ENCODE peak calls at places on chromosome 14, in eight cellular contexts. D, U, H, M, P, Y, C and R are unnamed samples. For H3K4me1, the result is how much of the 10 kb centered on the place peaks cover.

GRCh38 chr14:103308717-103309616 is 25.1 kb upstream of the EIF5 start:
- DNase-seq in D (no peak), U (no peak), H (no peak), M (no peak), P (no peak), Y (peak), C (no peak), R (no peak)

GRCh38 chr14:95953111-95953724 is 76.6 kb downstream of the TUNAR start:
- DNase-seq in D (no peak), U (no peak), H (no peak), M (no peak), P (no peak), Y (no peak), C (peak), R (no peak)

GRCh38 chr14:41235466-41235865 is 371.2 kb upstream of the LRFN5 start:
- DNase-seq in D (no peak), U (no peak), H (no peak), M (no peak), P (no peak), Y (peak), C (no peak), R (no peak)

GRCh38 chr14:100246809-100247428 is 8.0 kb downstream of the YY1 start:
- DNase-seq in D (no peak), U (no peak), H (no peak), M (no peak), P (no peak), Y (no peak), C (peak), R (no peak)

GRCh38 chr14:33406766-33407165 is 468.1 kb downstream of the NPAS3 start:
- DNase-seq in D (no peak), U (no peak), H (no peak), M (no peak), P (no peak), Y (no peak), C (no peak), R (no peak)

GRCh38 chr14:30553311-30553989 is 5.5 kb upstream of the G2E3 start:
- DNase-seq in D (no peak), U (no peak), H (no peak), M (no peak), P (no peak), Y (no peak), C (no peak), R (no peak)

GRCh38 chr14:31932675-31933074 is 144.4 kb upstream of the ARHGAP5 start:
- DNase-seq in D (no peak), U (no peak), H (no peak), M (no peak), P (no peak), Y (no peak), C (no peak), R (no peak)

GRCh38 chr14:71607056-71607455 is 325.2 kb upstream of the RGS6 start:
- DNase-seq in D (no peak), U (no peak), H (no peak), M (no peak), P (no peak), Y (no peak), C (no peak), R (peak)

GRCh38 chr14:75985618-75986438 is at the start of gene IFT43:
- DNase-seq in D (peak), U (peak), H (peak), M (peak), P (peak), Y (peak), C (peak), R (peak)

GRCh38 chr14:71478542-71478941 is 453.7 kb upstream of the RGS6 start:
- DNase-seq in D (no peak), U (no peak), H (no peak), M (no peak), P (no peak), Y (no peak), C (no peak), R (no peak)

GRCh38 chr14:79018846-79019245 is 848.7 kb downstream of the NRXN3 start:
- DNase-seq in D (no peak), U (no peak), H (no peak), M (no peak), P (no peak), Y (no peak), C (no peak), R (no peak)

GRCh38 chr14:94123296-94123695 is 6.1 kb downstream of the IFI27L2 start:
- DNase-seq in D (no peak), U (no peak), H (no peak), M (no peak), P (no peak), Y (no peak), C (no peak), R (no peak)

GRCh38 chr14:56194062-56194461 is 75.9 kb downstream of the PELI2 start:
- DNase-seq in D (no peak), U (no peak), H (no peak), M (no peak), P (no peak), Y (no peak), C (no peak), R (no peak)

GRCh38 chr14:104827173-104828055 is 26.5 kb downstream of the ZBTB42 start:
- DNase-seq in D (peak), U (no peak), H (peak), M (no peak), P (no peak), Y (peak), C (peak), R (peak)

GRCh38 chr14:96362071-96362964 is 823 bp downstream of the ATG2B start:
- DNase-seq in D (no peak), U (no peak), H (no peak), M (no peak), P (peak), Y (no peak), C (peak), R (peak)

GRCh38 chr14:88023658-88024187 is 18.8 kb downstream of the GPR65 start:
- DNase-seq in D (no peak), U (no peak), H (no peak), M (no peak), P (no peak), Y (no peak), C (no peak), R (no peak)

GRCh38 chr14:34496679-34497513 is 34.9 kb upstream of the SPTSSA start:
- DNase-seq in D (peak), U (peak), H (no peak), M (peak), P (peak), Y (no peak), C (no peak), R (peak)

GRCh38 chr14:96626916-96627315 is 124.7 kb downstream of the PAPOLA start:
- DNase-seq in D (no peak), U (no peak), H (no peak), M (no peak), P (no peak), Y (no peak), C (no peak), R (peak)

GRCh38 chr14:60649815-60650381 is 621 bp upstream of the SIX1 start:
- DNase-seq in D (no peak), U (no peak), H (no peak), M (no peak), P (no peak), Y (no peak), C (no peak), R (no peak)

GRCh38 chr14:89773644-89774316 is 180.8 kb downstream of the EFCAB11 start:
- DNase-seq in D (peak), U (peak), H (peak), M (peak), P (no peak), Y (peak), C (peak), R (peak)

GRCh38 chr14:95993768-95994592 is 45.2 kb upstream of the C14orf132 start:
- DNase-seq in D (no peak), U (no peak), H (no peak), M (no peak), P (peak), Y (no peak), C (peak), R (peak)

GRCh38 chr14:83289390-83289789 is 1755.7 kb upstream of the SEL1L start:
- DNase-seq in D (no peak), U (no peak), H (no peak), M (no peak), P (no peak), Y (no peak), C (no peak), R (no peak)

GRCh38 chr14:90204516-90204915 is 51.8 kb upstream of the PSMC1 start:
- DNase-seq in D (no peak), U (no peak), H (no peak), M (no peak), P (no peak), Y (no peak), C (no peak), R (no peak)

GRCh38 chr14:53331247-53331646 is 178.1 kb upstream of the DDHD1 start:
- DNase-seq in D (no peak), U (no peak), H (no peak), M (no peak), P (no peak), Y (no peak), C (no peak), R (no peak)

GRCh38 chr14:37650356-37651037 is 55.1 kb downstream of the TTC6 start:
- DNase-seq in D (no peak), U (no peak), H (no peak), M (no peak), P (no peak), Y (no peak), C (no peak), R (no peak)

GRCh38 chr14:66443158-66443695 is 42.9 kb upstream of the CCDC196 start:
- DNase-seq in D (no peak), U (no peak), H (no peak), M (no peak), P (no peak), Y (no peak), C (no peak), R (no peak)

GRCh38 chr14:99945732-99946651 is 119.2 kb upstream of the EVL start:
- DNase-seq in D (no peak), U (no peak), H (no peak), M (no peak), P (no peak), Y (peak), C (no peak), R (no peak)

GRCh38 chr14:66001356-66001755 is 484.8 kb upstream of the CCDC196 start:
- DNase-seq in D (no peak), U (no peak), H (no peak), M (no peak), P (no peak), Y (no peak), C (no peak), R (no peak)

GRCh38 chr14:71491925-71492324 is 440.3 kb upstream of the RGS6 start:
- DNase-seq in D (peak), U (no peak), H (no peak), M (no peak), P (no peak), Y (no peak), C (no peak), R (no peak)

GRCh38 chr14:104240426-104241157 is 102.2 kb downstream of the KIF26A start:
- DNase-seq in D (no peak), U (no peak), H (no peak), M (no peak), P (peak), Y (no peak), C (peak), R (peak)

GRCh38 chr14:101056446-101056845 is 152.9 kb upstream of the RTL1 start:
- DNase-seq in D (no peak), U (no peak), H (no peak), M (no peak), P (no peak), Y (no peak), C (no peak), R (no peak)

DNA sequence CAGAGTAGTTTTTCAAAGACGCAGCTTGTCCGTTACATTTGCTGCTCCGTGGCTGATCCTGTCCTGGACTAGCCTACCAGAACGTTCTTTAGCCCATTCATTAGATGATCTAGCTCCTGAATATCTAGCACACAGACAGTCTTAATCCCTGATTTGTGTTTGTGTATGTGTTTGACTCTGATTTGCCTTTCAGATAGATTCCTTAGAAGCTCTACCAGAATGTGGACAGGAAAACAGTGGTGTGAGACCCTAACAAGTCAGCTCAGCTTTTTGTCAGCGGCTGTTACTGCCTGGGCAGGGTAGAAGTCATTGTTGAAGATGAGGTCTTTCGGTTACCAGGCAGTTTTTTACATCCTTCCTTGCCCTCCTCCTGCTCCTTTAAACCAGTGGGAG is 60.4 kb downstream of the SAMD4A start:
- DNase-seq in D (no peak), U (no peak), H (no peak), M (no peak), P (no peak), Y (no peak), C (no peak), R (no peak)
- H3K4me1 ChIP-seq in D (under half), U (half or more), H (under half), M (half or more), P (under half), Y (under half), C (under half), R (under half)

GRCh38 chr14:55047301-55048053 is 4.0 kb upstream of the MAPK1IP1L start:
- DNase-seq in D (no peak), U (no peak), H (no peak), M (no peak), P (no peak), Y (no peak), C (no peak), R (no peak)

GRCh38 chr14:55052259-55052930 is 948 bp downstream of the MAPK1IP1L start:
- DNase-seq in D (no peak), U (no peak), H (no peak), M (no peak), P (no peak), Y (no peak), C (no peak), R (no peak)

GRCh38 chr14:55051426-55052258 is at the start of gene MAPK1IP1L:
- DNase-seq in D (peak), U (peak), H (peak), M (peak), P (peak), Y (peak), C (peak), R (peak)

GRCh38 chr14:55051165-55051425 is 352 bp upstream of the MAPK1IP1L start:
- DNase-seq in D (no peak), U (no peak), H (no peak), M (no peak), P (no peak), Y (no peak), C (no peak), R (no peak)

GRCh38 chr14:55048900-55049437 is 2.5 kb upstream of the MAPK1IP1L start:
- DNase-seq in D (no peak), U (no peak), H (no peak), M (no peak), P (no peak), Y (no peak), C (no peak), R (no peak)
- H3K4me3 ChIP-seq in D (no peak), U (no peak), H (no peak), M (no peak), P (no peak), Y (no peak), C (no peak), R (no peak)

GRCh38 chr14:93106541-93107156 is 9.1 kb downstream of the ITPK1 start:
- DNase-seq in D (no peak), U (no peak), H (no peak), M (no peak), P (no peak), Y (no peak), C (no peak), R (no peak)

GRCh38 chr14:93105362-93105761 is 10.4 kb downstream of the ITPK1 start:
- DNase-seq in D (peak), U (peak), H (peak), M (no peak), P (no peak), Y (peak), C (no peak), R (no peak)

GRCh38 chr14:93108105-93108504 is 7.6 kb downstream of the ITPK1 start:
- DNase-seq in D (no peak), U (no peak), H (no peak), M (no peak), P (no peak), Y (no peak), C (no peak), R (no peak)

GRCh38 chr14:93104961-93105360 is 10.8 kb downstream of the ITPK1 start:
- DNase-seq in D (no peak), U (no peak), H (no peak), M (no peak), P (no peak), Y (no peak), C (no peak), R (no peak)

GRCh38 chr14:93107383-93107782 is 8.3 kb downstream of the ITPK1 start:
- DNase-seq in D (no peak), U (no peak), H (no peak), M (no peak), P (no peak), Y (no peak), C (no peak), R (no peak)
- H3K4me1 ChIP-seq in D (under half), U (under half), H (half or more), M (half or more), P (under half), Y (under half), C (under half), R (under half)

DNA sequence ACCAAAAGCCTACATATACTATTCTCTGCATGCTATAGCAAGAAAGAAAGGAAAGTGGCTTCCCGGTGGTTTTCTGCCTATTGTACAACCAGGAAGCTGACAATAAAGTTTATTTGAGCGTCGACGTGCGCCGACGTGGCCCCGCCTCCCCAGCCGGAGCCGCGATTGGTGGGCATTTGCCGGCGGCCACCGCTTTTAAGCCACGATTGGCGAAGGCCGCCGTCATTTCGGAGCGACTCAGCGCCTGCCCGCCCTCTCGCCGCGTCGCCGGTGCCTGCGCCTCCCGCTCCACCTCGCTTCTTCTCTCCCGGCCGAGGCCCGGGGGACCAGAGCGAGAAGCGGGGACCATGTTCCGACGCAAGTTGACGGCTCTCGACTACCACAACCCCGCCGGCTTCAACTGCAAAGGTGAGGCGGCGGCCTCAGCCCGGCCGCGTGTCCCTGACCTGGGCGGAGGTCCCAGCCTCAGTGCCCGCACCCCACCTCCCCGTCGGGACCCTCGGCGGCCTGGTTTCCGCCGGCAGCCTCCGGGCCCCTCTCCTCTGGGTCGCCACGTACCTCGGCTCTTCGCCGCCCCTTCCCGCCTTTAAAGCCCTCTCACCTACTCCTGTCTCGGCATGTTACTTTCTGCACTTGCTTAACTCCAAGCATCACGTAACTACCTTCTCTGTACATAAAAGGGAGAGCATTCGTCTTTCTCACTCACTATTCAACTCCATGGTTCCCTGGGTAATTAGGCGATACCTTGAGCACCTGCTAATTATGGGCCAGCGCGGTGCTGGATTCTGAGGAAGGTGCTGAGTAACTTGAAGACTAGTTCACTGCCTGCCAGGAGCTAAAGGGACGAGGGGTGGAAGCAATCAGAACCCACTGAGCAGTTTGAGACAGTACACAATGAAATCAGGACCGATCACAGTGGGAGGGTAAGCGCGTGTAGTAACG is at the start of gene RTRAF:
- DNase-seq in D (peak), U (peak), H (peak), M (peak), P (peak), Y (peak), C (peak), R (peak)
- H3K4me3 ChIP-seq in D (peak), U (peak), H (peak), M (peak), P (peak), Y (peak), C (peak), R (peak)

DNA sequence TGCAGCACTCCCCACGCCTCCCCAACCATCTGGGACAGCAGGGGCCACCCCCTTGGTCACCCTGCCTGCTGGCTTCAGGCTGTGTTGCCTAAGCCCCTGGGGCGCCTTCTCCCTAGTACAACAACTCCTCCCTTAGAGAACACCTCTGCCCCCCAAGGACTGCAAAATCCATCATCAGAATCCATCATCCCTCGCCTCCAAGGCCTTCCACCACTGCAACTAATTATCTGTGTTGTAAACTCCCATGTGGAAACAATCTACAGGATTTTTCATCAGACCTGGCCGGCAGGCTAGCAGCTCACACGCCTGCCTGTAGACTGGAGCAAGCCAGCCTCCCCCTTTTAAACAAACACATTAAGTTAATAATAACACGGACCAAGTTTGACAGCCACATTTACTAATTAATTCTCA is 36.8 kb downstream of the ZFP36L1 start:
- DNase-seq in D (no peak), U (no peak), H (no peak), M (no peak), P (no peak), Y (no peak), C (no peak), R (no peak)
- H3K4me1 ChIP-seq in D (under half), U (under half), H (under half), M (under half), P (under half), Y (under half), C (half or more), R (half or more)

GRCh38 chr14:73888460-73888725 is 1.7 kb downstream of the ZNF410 start:
- DNase-seq in D (no peak), U (no peak), H (no peak), M (no peak), P (no peak), Y (no peak), C (no peak), R (no peak)
- H3K4me3 ChIP-seq in D (peak), U (peak), H (no peak), M (no peak), P (no peak), Y (no peak), C (peak), R (no peak)

DNA sequence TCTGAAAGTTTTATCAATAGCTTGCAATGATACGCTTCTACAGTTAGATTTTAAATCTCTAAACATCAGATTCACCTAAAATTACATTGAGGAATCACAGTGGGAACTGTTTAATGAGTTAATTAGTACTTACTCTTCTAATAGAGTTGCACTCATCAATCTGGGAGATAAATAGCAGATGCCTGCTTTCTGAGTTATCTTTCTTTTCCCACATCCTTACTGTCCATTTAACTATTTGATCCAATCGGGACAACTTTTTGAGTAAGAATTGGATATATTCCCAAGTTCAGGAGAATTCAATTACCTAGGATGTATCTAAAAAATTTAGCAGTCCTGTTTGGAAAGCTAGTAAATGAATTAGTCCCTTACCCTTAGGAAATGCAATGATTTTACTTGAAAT is 162.3 kb downstream of the KCNH5 start:
- DNase-seq in D (no peak), U (no peak), H (no peak), M (no peak), P (no peak), Y (no peak), C (no peak), R (no peak)
- H3K4me1 ChIP-seq in D (under half), U (under half), H (under half), M (under half), P (under half), Y (under half), C (under half), R (under half)